ENCODE peak calls at places on chromosomes 2 and 18, in four cellular contexts. One of them, this sample, is unnamed. For H3K9me3, the result is how much of the 10 kb centered on the place peaks cover.

GRCh38 chr2:230218411-230218810 is 1.4 kb downstream of the SP110 start:
- DNase-seq in tibial artery: no peak
- DNase-seq in lung: no peak
- DNase-seq in CD4-positive, CD25-positive, alpha-beta regulatory T cell: peak
- DNase-seq in this sample: no peak

GRCh38 chr2:25699206-25699605 is 25.8 kb upstream of the DTNB start:
- DNase-seq in tibial artery: no peak
- DNase-seq in lung: no peak
- DNase-seq in CD4-positive, CD25-positive, alpha-beta regulatory T cell: no peak
- DNase-seq in this sample: no peak

GRCh38 chr18:63005306-63005705 is 290.0 kb downstream of the PHLPP1 start:
- DNase-seq in lung: no peak
- DNase-seq in tibial artery: no peak
- DNase-seq in CD4-positive, CD25-positive, alpha-beta regulatory T cell: no peak
- DNase-seq in this sample: no peak

GRCh38 chr2:72892506-72893173 is 5.4 kb downstream of the SPR start:
- DNase-seq in CD4-positive, CD25-positive, alpha-beta regulatory T cell: peak
- DNase-seq in lung: no peak
- DNase-seq in tibial artery: no peak
- DNase-seq in this sample: peak

GRCh38 chr2:8976419-8976818 is 27.1 kb downstream of the MBOAT2 start:
- DNase-seq in tibial artery: no peak
- DNase-seq in lung: no peak
- DNase-seq in CD4-positive, CD25-positive, alpha-beta regulatory T cell: no peak
- DNase-seq in this sample: no peak

GRCh38 chr2:104429978-104430740 is 423.8 kb upstream of the POU3F3 start:
- DNase-seq in tibial artery: no peak
- DNase-seq in CD4-positive, CD25-positive, alpha-beta regulatory T cell: no peak
- DNase-seq in lung: no peak
- DNase-seq in this sample: no peak

GRCh38 chr18:28735731-28736130 is 558.8 kb upstream of the CDH2 start:
- DNase-seq in CD4-positive, CD25-positive, alpha-beta regulatory T cell: no peak
- DNase-seq in tibial artery: no peak
- DNase-seq in lung: no peak
- DNase-seq in this sample: no peak

GRCh38 chr2:100924520-100925451 is 77.3 kb upstream of the RPL31 start:
- DNase-seq in tibial artery: no peak
- DNase-seq in lung: no peak
- DNase-seq in CD4-positive, CD25-positive, alpha-beta regulatory T cell: peak
- DNase-seq in this sample: peak

GRCh38 chr2:70514612-70515055 is 39.0 kb downstream of the TGFA start:
- DNase-seq in lung: peak
- DNase-seq in CD4-positive, CD25-positive, alpha-beta regulatory T cell: no peak
- DNase-seq in tibial artery: no peak
- DNase-seq in this sample: no peak

GRCh38 chr2:238585836-238586821 is 159.4 kb downstream of the ASB1 start:
- DNase-seq in CD4-positive, CD25-positive, alpha-beta regulatory T cell: no peak
- DNase-seq in tibial artery: no peak
- DNase-seq in lung: peak
- DNase-seq in this sample: no peak

GRCh38 chr2:64086347-64087082 is 57.7 kb downstream of the PELI1 start:
- DNase-seq in lung: no peak
- DNase-seq in tibial artery: no peak
- DNase-seq in CD4-positive, CD25-positive, alpha-beta regulatory T cell: no peak
- DNase-seq in this sample: no peak

GRCh38 chr2:158745067-158745865 is 49.9 kb upstream of the DAPL1 start:
- DNase-seq in lung: no peak
- DNase-seq in tibial artery: no peak
- DNase-seq in CD4-positive, CD25-positive, alpha-beta regulatory T cell: peak
- DNase-seq in this sample: peak

GRCh38 chr2:39311469-39311868 is 67.7 kb upstream of the CDKL4 start:
- DNase-seq in lung: no peak
- DNase-seq in CD4-positive, CD25-positive, alpha-beta regulatory T cell: no peak
- DNase-seq in tibial artery: no peak
- DNase-seq in this sample: no peak

GRCh38 chr18:61738488-61738887 is 154.3 kb downstream of the RNF152 start:
- DNase-seq in lung: no peak
- DNase-seq in CD4-positive, CD25-positive, alpha-beta regulatory T cell: no peak
- DNase-seq in tibial artery: peak
- DNase-seq in this sample: no peak

GRCh38 chr2:37671013-37671815 is at the start of gene CDC42EP3:
- DNase-seq in CD4-positive, CD25-positive, alpha-beta regulatory T cell: peak
- DNase-seq in tibial artery: peak
- DNase-seq in lung: peak
- DNase-seq in this sample: peak

GRCh38 chr18:8766576-8767253 is 61.4 kb downstream of the MTCL1 start:
- DNase-seq in lung: no peak
- DNase-seq in CD4-positive, CD25-positive, alpha-beta regulatory T cell: no peak
- DNase-seq in tibial artery: no peak
- DNase-seq in this sample: no peak

GRCh38 chr18:58559427-58560186 is 69.3 kb downstream of the ALPK2 start:
- DNase-seq in CD4-positive, CD25-positive, alpha-beta regulatory T cell: no peak
- DNase-seq in tibial artery: no peak
- DNase-seq in lung: no peak
- DNase-seq in this sample: no peak

GRCh38 chr18:58556333-58557012 is 72.4 kb downstream of the ALPK2 start:
- DNase-seq in tibial artery: no peak
- DNase-seq in lung: no peak
- DNase-seq in CD4-positive, CD25-positive, alpha-beta regulatory T cell: no peak
- DNase-seq in this sample: no peak

GRCh38 chr18:58554404-58554803 is 74.5 kb downstream of the ALPK2 start:
- DNase-seq in CD4-positive, CD25-positive, alpha-beta regulatory T cell: no peak
- DNase-seq in tibial artery: no peak
- DNase-seq in lung: no peak
- DNase-seq in this sample: no peak

GRCh38 chr18:58558514-58558913 is 70.4 kb downstream of the ALPK2 start:
- DNase-seq in CD4-positive, CD25-positive, alpha-beta regulatory T cell: no peak
- DNase-seq in tibial artery: no peak
- DNase-seq in lung: no peak
- DNase-seq in this sample: no peak

DNA sequence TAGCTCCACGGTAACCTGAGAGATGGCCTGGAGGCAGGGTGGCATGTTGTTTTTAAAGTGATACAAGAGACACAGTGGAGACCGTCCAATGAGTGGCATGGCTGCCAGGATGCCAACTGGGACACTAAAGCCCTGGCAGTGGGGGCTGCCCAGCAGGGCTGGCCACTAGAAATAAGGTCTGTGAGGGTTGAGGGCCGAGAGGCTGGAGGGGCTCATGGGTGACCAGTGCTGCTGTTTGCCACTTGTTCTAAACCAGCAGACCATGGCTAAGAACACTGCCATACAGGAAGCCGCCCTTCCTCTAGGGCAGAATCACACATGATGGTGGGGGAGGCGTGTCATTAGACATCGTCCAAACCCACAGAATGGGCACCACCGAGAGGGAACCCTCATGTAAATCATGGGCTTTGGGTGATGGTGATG is 71.9 kb downstream of the ALPK2 start:
- DNase-seq in tibial artery: no peak
- DNase-seq in CD4-positive, CD25-positive, alpha-beta regulatory T cell: no peak
- DNase-seq in lung: no peak
- DNase-seq in this sample: no peak
- H3K27ac ChIP-seq in tibial artery: no peak
- H3K27ac ChIP-seq in CD4-positive, CD25-positive, alpha-beta regulatory T cell: no peak
- H3K27ac ChIP-seq in lung: peak
- H3K27ac ChIP-seq in this sample: no peak

DNA sequence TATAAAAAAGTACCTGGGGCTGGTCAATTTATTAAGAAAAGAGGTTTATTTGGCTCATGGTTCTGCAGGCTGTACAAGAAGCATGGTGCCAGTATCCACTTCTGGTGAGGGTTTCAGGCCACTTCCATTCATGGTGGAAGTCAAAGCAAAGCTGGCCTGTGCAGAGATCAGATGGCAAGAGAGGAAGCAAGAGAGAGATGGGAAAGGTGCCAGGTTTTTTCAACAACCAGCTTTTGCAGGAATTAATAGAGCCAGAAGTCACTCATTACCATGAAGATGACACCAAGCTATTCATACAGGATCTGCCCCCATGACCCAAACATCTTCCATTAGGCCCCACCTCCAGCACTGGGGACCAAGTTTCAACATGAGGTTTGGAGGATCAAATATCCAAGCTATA is 56.8 kb upstream of the ST3GAL5 start:
- DNase-seq in tibial artery: no peak
- DNase-seq in CD4-positive, CD25-positive, alpha-beta regulatory T cell: no peak
- DNase-seq in lung: no peak
- DNase-seq in this sample: no peak
- H3K9me3 ChIP-seq in tibial artery: under half
- H3K9me3 ChIP-seq in CD4-positive, CD25-positive, alpha-beta regulatory T cell: under half
- H3K9me3 ChIP-seq in lung: under half
- H3K9me3 ChIP-seq in this sample: under half

DNA sequence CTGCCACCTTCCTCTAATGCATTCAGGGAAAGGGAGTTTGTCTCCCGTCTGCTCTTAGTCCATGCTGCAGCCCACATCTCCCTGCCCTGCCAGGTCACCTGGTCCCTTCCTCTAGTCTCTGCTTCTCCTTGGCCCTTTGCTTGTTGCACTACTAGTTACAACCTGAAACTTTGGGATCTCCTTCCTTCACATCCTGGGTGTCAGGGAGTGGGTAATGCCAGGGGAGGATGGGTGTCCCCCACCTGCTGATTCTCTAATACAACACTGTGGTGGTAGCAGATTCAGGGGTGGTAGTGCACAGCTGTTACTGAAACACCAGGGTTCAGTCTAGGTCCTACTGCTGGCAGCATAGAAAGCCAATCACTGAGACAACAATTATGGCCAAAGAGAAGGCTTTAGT is 31.2 kb upstream of the COX7A2L start:
- DNase-seq in CD4-positive, CD25-positive, alpha-beta regulatory T cell: no peak
- DNase-seq in lung: no peak
- DNase-seq in tibial artery: no peak
- DNase-seq in this sample: no peak
- H3K27ac ChIP-seq in CD4-positive, CD25-positive, alpha-beta regulatory T cell: no peak
- H3K27ac ChIP-seq in lung: no peak
- H3K27ac ChIP-seq in tibial artery: no peak
- H3K27ac ChIP-seq in this sample: no peak

GRCh38 chr2:164664070-164664469 is 42.8 kb upstream of the GRB14 start:
- DNase-seq in tibial artery: no peak
- DNase-seq in CD4-positive, CD25-positive, alpha-beta regulatory T cell: no peak
- DNase-seq in lung: no peak
- DNase-seq in this sample: no peak
- H3K9me3 ChIP-seq in tibial artery: under half
- H3K9me3 ChIP-seq in CD4-positive, CD25-positive, alpha-beta regulatory T cell: under half
- H3K9me3 ChIP-seq in lung: under half
- H3K9me3 ChIP-seq in this sample: under half

GRCh38 chr2:214542251-214542650 is 131.4 kb downstream of the VWC2L start:
- DNase-seq in tibial artery: no peak
- DNase-seq in lung: no peak
- DNase-seq in CD4-positive, CD25-positive, alpha-beta regulatory T cell: no peak
- DNase-seq in this sample: no peak
- H3K27ac ChIP-seq in tibial artery: no peak
- H3K27ac ChIP-seq in lung: no peak
- H3K27ac ChIP-seq in CD4-positive, CD25-positive, alpha-beta regulatory T cell: no peak
- H3K27ac ChIP-seq in this sample: no peak

GRCh38 chr18:68354176-68354575 is 360.7 kb downstream of the TMX3 start:
- DNase-seq in CD4-positive, CD25-positive, alpha-beta regulatory T cell: no peak
- DNase-seq in lung: no peak
- DNase-seq in tibial artery: no peak
- DNase-seq in this sample: no peak

DNA sequence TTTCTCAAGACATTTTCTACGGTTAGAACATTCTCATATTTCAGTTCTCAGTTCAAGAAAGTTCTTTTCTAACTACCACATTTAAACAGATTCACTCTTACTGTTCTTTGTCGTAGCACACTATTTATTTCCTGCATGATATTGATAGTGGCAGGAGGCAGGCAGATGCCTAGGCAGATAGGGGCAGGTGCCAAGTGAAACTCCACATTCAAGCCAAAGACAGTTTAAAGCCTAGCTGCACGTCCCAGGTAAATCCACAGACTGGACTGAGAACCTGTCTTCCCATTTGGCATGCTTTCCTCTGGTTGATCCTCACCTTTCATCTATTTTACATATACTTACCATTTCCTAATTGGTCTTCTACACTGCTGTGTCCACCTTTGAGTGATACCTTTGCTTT is 359.3 kb downstream of the TMX3 start:
- DNase-seq in lung: no peak
- DNase-seq in tibial artery: no peak
- DNase-seq in CD4-positive, CD25-positive, alpha-beta regulatory T cell: no peak
- DNase-seq in this sample: no peak
- H3K9me3 ChIP-seq in lung: under half
- H3K9me3 ChIP-seq in tibial artery: under half
- H3K9me3 ChIP-seq in CD4-positive, CD25-positive, alpha-beta regulatory T cell: under half
- H3K9me3 ChIP-seq in this sample: under half

GRCh38 chr2:219184116-219184515 is 6.0 kb downstream of the RETREG2 start:
- DNase-seq in tibial artery: no peak
- DNase-seq in CD4-positive, CD25-positive, alpha-beta regulatory T cell: no peak
- DNase-seq in lung: no peak
- DNase-seq in this sample: no peak
- H3K27ac ChIP-seq in tibial artery: no peak
- H3K27ac ChIP-seq in CD4-positive, CD25-positive, alpha-beta regulatory T cell: no peak
- H3K27ac ChIP-seq in lung: no peak
- H3K27ac ChIP-seq in this sample: no peak

GRCh38 chr2:45859682-45860081 is 208.2 kb downstream of the PRKCE start:
- DNase-seq in lung: no peak
- DNase-seq in CD4-positive, CD25-positive, alpha-beta regulatory T cell: no peak
- DNase-seq in tibial artery: no peak
- DNase-seq in this sample: no peak

GRCh38 chr2:45857206-45857605 is 205.7 kb downstream of the PRKCE start:
- DNase-seq in lung: no peak
- DNase-seq in tibial artery: no peak
- DNase-seq in CD4-positive, CD25-positive, alpha-beta regulatory T cell: no peak
- DNase-seq in this sample: no peak

GRCh38 chr2:45857848-45858520 is 206.5 kb downstream of the PRKCE start:
- DNase-seq in tibial artery: no peak
- DNase-seq in lung: no peak
- DNase-seq in CD4-positive, CD25-positive, alpha-beta regulatory T cell: no peak
- DNase-seq in this sample: no peak

GRCh38 chr2:45855374-45855773 is 203.9 kb downstream of the PRKCE start:
- DNase-seq in CD4-positive, CD25-positive, alpha-beta regulatory T cell: no peak
- DNase-seq in lung: no peak
- DNase-seq in tibial artery: no peak
- DNase-seq in this sample: no peak

DNA sequence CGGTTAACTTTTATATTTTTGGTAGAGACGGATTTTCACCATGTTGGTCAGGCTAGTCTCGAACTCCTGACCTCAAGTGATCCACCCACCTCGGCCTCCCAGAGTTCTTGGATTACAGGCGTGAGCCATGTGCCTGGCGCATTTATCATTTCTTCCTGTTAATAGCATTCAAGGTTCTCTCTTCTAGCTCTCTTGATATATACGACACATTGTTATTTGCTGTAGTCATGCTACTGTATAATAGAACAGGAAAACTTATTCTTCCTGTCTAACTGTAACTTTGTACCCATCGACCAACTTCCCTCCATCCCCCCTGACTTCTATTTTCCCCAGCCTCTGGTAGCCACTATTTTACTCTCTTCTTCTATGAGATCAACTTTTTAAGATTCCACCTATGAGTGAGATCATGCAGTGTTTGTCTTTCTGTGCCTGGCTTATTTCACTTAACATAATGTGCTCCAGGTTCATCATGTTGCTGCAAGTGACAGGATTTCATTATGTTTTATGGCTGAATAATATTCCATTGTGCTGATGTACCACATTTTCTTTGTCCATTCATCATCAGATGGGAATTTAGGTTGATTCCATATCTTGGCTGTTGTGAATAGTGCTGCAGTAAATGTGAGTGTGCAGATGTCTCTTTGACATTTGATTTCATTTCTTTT is 205.0 kb downstream of the PRKCE start:
- DNase-seq in CD4-positive, CD25-positive, alpha-beta regulatory T cell: no peak
- DNase-seq in tibial artery: no peak
- DNase-seq in lung: no peak
- DNase-seq in this sample: no peak
- H3K9me3 ChIP-seq in CD4-positive, CD25-positive, alpha-beta regulatory T cell: under half
- H3K9me3 ChIP-seq in tibial artery: under half
- H3K9me3 ChIP-seq in lung: under half
- H3K9me3 ChIP-seq in this sample: under half

This sample was measured in CD4-positive, alpha-beta memory T cell.